ENCODE peak calls at places on chromosome 22, in seven cellular contexts. Z is lower lobe of right lung, Q is colonic mucosa, N is HL-60, U is adrenal gland, W is heart right ventricle, C is neuronal stem cell. R is an unnamed sample.

GRCh38 chr22:49958961-49959781 is 1.4 kb upstream of the PIM3 start:
- DNase-seq in Z (peak), Q (no peak), N (no peak), U (peak), W (peak), C (no peak), R (no peak)

GRCh38 chr22:20746466-20747189 is 27.3 kb upstream of the SERPIND1 start:
- DNase-seq in Z (no peak), Q (no peak), N (no peak), U (no peak), W (no peak), C (no peak), R (no peak)

GRCh38 chr22:20022231-20023069 is 1.5 kb downstream of the TANGO2 start:
- DNase-seq in Z (no peak), Q (no peak), N (peak), U (no peak), W (no peak), C (no peak), R (no peak)

GRCh38 chr22:41289681-41290080 is 3.7 kb upstream of the RANGAP1 start:
- DNase-seq in Z (no peak), Q (no peak), N (peak), U (no peak), W (no peak), C (no peak), R (no peak)

GRCh38 chr22:21800552-21801303 is 65.1 kb upstream of the YPEL1 start:
- DNase-seq in Z (no peak), Q (no peak), N (no peak), U (no peak), W (no peak), C (no peak), R (no peak)

GRCh38 chr22:40922484-40923303 is 28.5 kb upstream of the RBX1 start:
- DNase-seq in Z (no peak), Q (no peak), N (peak), U (no peak), W (no peak), C (peak), R (no peak)

GRCh38 chr22:44861245-44861644 is 108.9 kb downstream of the ARHGAP8 start:
- DNase-seq in Z (no peak), Q (no peak), N (no peak), U (no peak), W (no peak), C (no peak), R (no peak)

GRCh38 chr22:22164541-22165272 is 79.9 kb upstream of the VPREB1 start:
- DNase-seq in Z (no peak), Q (no peak), N (no peak), U (no peak), W (no peak), C (no peak), R (no peak)

GRCh38 chr22:44917372-44918165 is 92.2 kb downstream of the PHF21B start:
- DNase-seq in Z (peak), Q (no peak), N (no peak), U (no peak), W (no peak), C (no peak), R (peak)

GRCh38 chr22:45678961-45679912 is 7.6 kb downstream of the ATXN10 start:
- DNase-seq in Z (no peak), Q (no peak), N (no peak), U (no peak), W (no peak), C (no peak), R (no peak)

GRCh38 chr22:48974443-48975251 is 853.0 kb downstream of the BRD1 start:
- DNase-seq in Z (no peak), Q (no peak), N (no peak), U (no peak), W (no peak), C (no peak), R (peak)

GRCh38 chr22:50189849-50190181 is 4.1 kb downstream of the TRABD start:
- DNase-seq in Z (no peak), Q (peak), N (no peak), U (peak), W (peak), C (no peak), R (no peak)

GRCh38 chr22:20783844-20784723 is 10.2 kb downstream of the SERPIND1 start:
- DNase-seq in Z (no peak), Q (peak), N (peak), U (peak), W (no peak), C (peak), R (no peak)

GRCh38 chr22:49903322-49904039 is 14.8 kb downstream of the ALG12 start:
- DNase-seq in Z (no peak), Q (no peak), N (no peak), U (no peak), W (no peak), C (no peak), R (no peak)

GRCh38 chr22:22446527-22446926 is 62.0 kb downstream of the ZNF280B start:
- DNase-seq in Z (no peak), Q (no peak), N (no peak), U (no peak), W (no peak), C (no peak), R (no peak)

GRCh38 chr22:50713571-50714056 is 24.4 kb upstream of the ACR start:
- DNase-seq in Z (peak), Q (no peak), N (no peak), U (no peak), W (no peak), C (no peak), R (no peak)

GRCh38 chr22:40083794-40084193 is 89.0 kb downstream of the FAM83F start:
- DNase-seq in Z (no peak), Q (no peak), N (no peak), U (no peak), W (no peak), C (no peak), R (no peak)

GRCh38 chr22:42752230-42752746 is 31.6 kb upstream of the A4GALT start:
- DNase-seq in Z (no peak), Q (no peak), N (no peak), U (no peak), W (no peak), C (no peak), R (no peak)

GRCh38 chr22:36510966-36511881 is 4.4 kb upstream of the FOXRED2 start:
- DNase-seq in Z (no peak), Q (peak), N (peak), U (peak), W (no peak), C (no peak), R (no peak)

GRCh38 chr22:42608481-42609361 is 6.0 kb downstream of the POLDIP3 start:
- DNase-seq in Z (no peak), Q (no peak), N (no peak), U (no peak), W (no peak), C (peak), R (no peak)

GRCh38 chr22:44578516-44579230 is 80.6 kb upstream of the RTL6 start:
- DNase-seq in Z (peak), Q (no peak), N (no peak), U (peak), W (no peak), C (no peak), R (no peak)

GRCh38 chr22:48251629-48252028 is 1489.2 kb downstream of the TBC1D22A start:
- DNase-seq in Z (no peak), Q (no peak), N (no peak), U (no peak), W (no peak), C (no peak), R (no peak)

GRCh38 chr22:49760630-49761571 is 66.8 kb downstream of the BRD1 start:
- DNase-seq in Z (no peak), Q (peak), N (peak), U (peak), W (no peak), C (no peak), R (peak)

GRCh38 chr22:42450862-42451261 is 18.7 kb upstream of the NFAM1 start:
- DNase-seq in Z (peak), Q (no peak), N (no peak), U (no peak), W (no peak), C (no peak), R (no peak)

GRCh38 chr22:23822101-23822671 is 16.6 kb downstream of the DERL3 start:
- DNase-seq in Z (peak), Q (no peak), N (no peak), U (no peak), W (no peak), C (no peak), R (no peak)

GRCh38 chr22:39433476-39434242 is 23.2 kb upstream of the MGAT3 start:
- DNase-seq in Z (no peak), Q (no peak), N (no peak), U (peak), W (no peak), C (no peak), R (no peak)

GRCh38 chr22:44667829-44668189 is 34.2 kb upstream of the PRR5 start:
- DNase-seq in Z (peak), Q (no peak), N (no peak), U (no peak), W (no peak), C (no peak), R (no peak)

GRCh38 chr22:48702573-48703264 is 1125.0 kb downstream of the BRD1 start:
- DNase-seq in Z (peak), Q (no peak), N (peak), U (no peak), W (no peak), C (no peak), R (no peak)

GRCh38 chr22:22576244-22576988 is 17.4 kb upstream of the PRAME start:
- DNase-seq in Z (no peak), Q (peak), N (peak), U (peak), W (peak), C (peak), R (no peak)

GRCh38 chr22:22848364-22848866 is 39.2 kb upstream of the IGLL5 start:
- DNase-seq in Z (peak), Q (peak), N (peak), U (peak), W (peak), C (peak), R (no peak)

GRCh38 chr22:39309364-39309861 is 10.0 kb downstream of the RPL3 start:
- DNase-seq in Z (no peak), Q (no peak), N (no peak), U (no peak), W (no peak), C (no peak), R (no peak)

GRCh38 chr22:38758276-38758945 is 2.6 kb upstream of the SUN2 start:
- DNase-seq in Z (no peak), Q (no peak), N (no peak), U (no peak), W (no peak), C (no peak), R (no peak)

GRCh38 chr22:38740116-38740723 is 15.6 kb downstream of the SUN2 start:
- DNase-seq in Z (no peak), Q (no peak), N (no peak), U (no peak), W (no peak), C (no peak), R (no peak)

GRCh38 chr22:48348855-48349254 is 1478.8 kb downstream of the BRD1 start:
- DNase-seq in Z (no peak), Q (no peak), N (no peak), U (no peak), W (no peak), C (no peak), R (no peak)

GRCh38 chr22:39593061-39593930 is 22.7 kb downstream of the CACNA1I start:
- DNase-seq in Z (no peak), Q (no peak), N (no peak), U (peak), W (no peak), C (no peak), R (no peak)

GRCh38 chr22:50572965-50573364 is 5.3 kb downstream of the CPT1B start:
- DNase-seq in Z (peak), Q (no peak), N (no peak), U (no peak), W (no peak), C (no peak), R (no peak)

GRCh38 chr22:19292262-19293230 is 1.0 kb upstream of the CLTCL1 start:
- DNase-seq in Z (peak), Q (peak), N (no peak), U (peak), W (no peak), C (no peak), R (peak)

GRCh38 chr22:19876941-19877625 is 22.4 kb upstream of the GNB1L start:
- DNase-seq in Z (peak), Q (no peak), N (no peak), U (no peak), W (no peak), C (no peak), R (peak)

GRCh38 chr22:32058656-32059280 is 15.7 kb downstream of the SLC5A1 start:
- DNase-seq in Z (no peak), Q (no peak), N (no peak), U (no peak), W (no peak), C (no peak), R (no peak)

DNA sequence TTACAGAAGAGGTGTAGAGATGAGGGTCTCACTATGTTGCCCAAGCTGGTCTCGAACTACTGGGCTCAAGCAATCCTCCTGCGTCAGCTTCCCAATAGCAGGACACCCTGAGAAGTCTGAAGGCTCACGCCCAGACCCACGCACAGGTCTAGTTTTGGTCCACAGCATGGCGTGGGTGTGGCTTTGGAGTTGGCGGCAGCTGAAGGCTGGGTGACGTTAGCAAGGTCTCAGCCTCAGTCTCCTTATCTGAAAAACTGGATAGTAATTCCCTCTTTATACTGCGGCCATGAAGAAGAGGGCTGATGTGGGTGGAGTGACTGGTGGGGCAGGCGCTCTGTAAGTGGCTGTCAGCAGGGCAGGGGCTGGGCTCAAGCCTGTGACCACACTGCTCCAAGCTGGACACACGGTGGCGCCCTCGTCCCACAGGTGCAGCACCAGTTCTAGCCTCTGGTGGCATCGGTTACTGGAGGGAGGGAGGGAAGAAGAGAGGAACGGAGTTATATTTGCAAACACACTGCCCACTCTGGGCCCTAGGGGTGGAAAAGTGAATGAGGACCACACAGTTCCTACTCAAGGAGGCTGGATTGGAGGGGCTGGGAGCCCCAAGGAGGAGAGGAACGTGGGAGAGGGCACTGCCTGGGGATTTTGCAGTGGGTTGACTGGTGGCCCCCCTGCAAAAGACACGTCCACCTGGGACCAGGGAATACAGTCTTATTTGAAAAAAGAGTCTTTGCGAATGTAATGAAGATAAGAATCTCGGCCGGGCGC is 19.6 kb upstream of the CARD10 start:
- DNase-seq in Z (peak), Q (peak), N (peak), U (peak), W (peak), C (peak), R (peak)
- H3K4me3 ChIP-seq in Z (peak), Q (no peak), N (no peak), U (no peak), W (no peak), C (no peak), R (peak)

DNA sequence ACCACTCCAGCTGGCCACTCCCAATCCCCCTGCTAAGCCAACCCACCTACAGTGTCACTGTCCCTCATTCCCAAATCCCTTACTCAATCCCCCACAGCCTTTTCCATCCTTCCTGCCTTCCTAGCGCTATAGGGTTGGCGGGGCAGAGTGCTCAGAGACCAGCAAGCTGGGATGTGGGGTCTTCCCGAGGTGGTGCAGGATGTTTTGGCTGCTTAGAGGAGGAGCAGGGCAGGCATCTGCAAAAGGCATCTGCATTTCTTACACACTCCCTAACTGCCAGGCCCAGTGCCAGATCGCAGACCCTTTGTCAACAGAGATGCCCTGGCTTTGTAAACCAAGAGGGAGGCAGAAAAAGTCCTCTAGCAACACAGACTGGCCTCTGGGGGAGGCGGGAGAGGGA is 37.9 kb upstream of the ADA2 start:
- DNase-seq in Z (no peak), Q (no peak), N (no peak), U (no peak), W (no peak), C (no peak), R (no peak)
- H3K27ac ChIP-seq in Z (no peak), Q (no peak), N (no peak), U (no peak), W (no peak), C (peak), R (no peak)

GRCh38 chr22:46830001-46830715 is 67.7 kb downstream of the TBC1D22A start:
- DNase-seq in Z (no peak), Q (no peak), N (no peak), U (peak), W (peak), C (no peak), R (peak)
- H3K4me3 ChIP-seq in Z (no peak), Q (no peak), N (no peak), U (no peak), W (no peak), C (no peak), R (peak)

GRCh38 chr22:25050566-25050965 is 98.0 kb downstream of the KIAA1671 start:
- DNase-seq in Z (no peak), Q (no peak), N (no peak), U (no peak), W (no peak), C (no peak), R (no peak)

GRCh38 chr22:25053153-25053805 is 100.8 kb downstream of the KIAA1671 start:
- DNase-seq in Z (no peak), Q (peak), N (no peak), U (no peak), W (no peak), C (no peak), R (no peak)

GRCh38 chr22:25049770-25050169 is 97.3 kb downstream of the KIAA1671 start:
- DNase-seq in Z (no peak), Q (no peak), N (no peak), U (no peak), W (no peak), C (no peak), R (no peak)

GRCh38 chr22:25051073-25051472 is 98.6 kb downstream of the KIAA1671 start:
- DNase-seq in Z (no peak), Q (no peak), N (no peak), U (no peak), W (no peak), C (no peak), R (no peak)

GRCh38 chr22:25051983-25052710 is 99.6 kb downstream of the KIAA1671 start:
- DNase-seq in Z (no peak), Q (peak), N (no peak), U (peak), W (peak), C (no peak), R (no peak)
- H3K27ac ChIP-seq in Z (no peak), Q (peak), N (no peak), U (peak), W (no peak), C (no peak), R (no peak)

GRCh38 chr22:17201285-17201945 is 17.8 kb downstream of the ADA2 start:
- DNase-seq in Z (no peak), Q (no peak), N (no peak), U (no peak), W (no peak), C (no peak), R (no peak)

GRCh38 chr22:17194213-17194612 is 25.0 kb downstream of the ADA2 start:
- DNase-seq in Z (no peak), Q (no peak), N (no peak), U (no peak), W (no peak), C (no peak), R (no peak)

GRCh38 chr22:17199131-17199731 is 20.0 kb downstream of the ADA2 start:
- DNase-seq in Z (no peak), Q (no peak), N (no peak), U (no peak), W (no peak), C (peak), R (no peak)

DNA sequence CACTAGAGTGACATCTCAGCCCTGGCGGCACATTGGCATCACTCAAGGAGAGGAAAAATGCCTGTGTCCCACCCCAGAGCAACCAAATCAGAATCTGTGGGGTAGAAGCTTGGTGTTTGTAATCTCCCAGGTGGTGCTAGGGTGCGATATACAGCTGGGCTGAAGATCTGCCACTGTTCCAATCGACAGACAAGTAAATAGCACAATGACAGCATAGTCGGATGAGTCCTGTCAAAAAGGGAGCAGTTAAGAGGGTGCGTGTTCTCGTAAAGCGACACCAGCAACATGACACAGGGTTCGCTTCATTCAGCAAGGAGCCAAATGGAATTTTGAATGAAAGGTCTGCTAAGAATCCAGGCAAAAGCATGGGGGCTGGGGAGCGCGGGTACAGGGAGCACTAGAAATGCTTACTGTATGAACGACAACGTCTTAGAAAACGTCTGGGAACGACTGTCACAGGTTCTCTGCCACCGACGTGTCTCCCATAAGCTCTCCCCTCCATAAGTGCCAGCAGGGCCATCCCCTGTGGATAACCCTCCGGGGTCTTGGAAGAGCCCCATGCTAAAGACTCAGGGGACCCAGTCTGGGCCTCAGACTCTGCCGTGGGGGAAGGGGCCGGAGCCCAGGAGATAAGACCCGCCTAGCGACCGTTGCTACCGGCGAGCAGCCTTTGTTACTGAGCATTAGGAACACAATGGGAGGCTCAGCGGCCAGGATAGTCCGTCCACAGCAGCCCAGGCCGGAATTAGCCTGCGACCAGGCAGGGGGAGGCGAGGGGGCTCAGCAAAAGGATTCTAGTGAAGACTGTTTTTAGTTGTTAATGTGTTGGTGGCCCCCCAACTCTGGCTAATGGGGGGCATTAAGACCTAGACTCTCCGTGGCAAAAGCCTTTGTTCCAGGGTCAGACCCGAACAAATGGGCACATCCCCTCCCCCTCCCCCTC is 20.8 kb downstream of the ADA2 start:
- DNase-seq in Z (peak), Q (no peak), N (no peak), U (peak), W (peak), C (peak), R (no peak)
- H3K4me3 ChIP-seq in Z (peak), Q (peak), N (no peak), U (no peak), W (peak), C (peak), R (peak)

GRCh38 chr22:26581769-26582168 is 8.2 kb downstream of the TPST2 start:
- DNase-seq in Z (no peak), Q (no peak), N (no peak), U (no peak), W (no peak), C (no peak), R (no peak)
- H3K27ac ChIP-seq in Z (no peak), Q (no peak), N (no peak), U (no peak), W (no peak), C (no peak), R (no peak)

R was measured in coronary artery.